ENCODE peak calls at places on chromosomes 5 and 9, in four cellular contexts. S is NCI-H446 treated with DMSO at 0.1 percent for 48 hours, N is kidney tubule cell, O is HFF-Myc. Y is an unnamed sample.
A peak's percentile ranks its signal among the peaks of the same experiment; 100 is the strongest.

GRCh38 chr5:13921573-13921972 is 22.9 kb downstream of the DNAH5 start:
- DNase-seq in S (no peak), N (peak; percentile 81), O (no peak), Y (peak; percentile 67)

GRCh38 chr9:107691649-107692048 is 202.1 kb upstream of the KLF4 start:
- DNase-seq in S (no peak), N (no peak), O (no peak), Y (no peak)

GRCh38 chr5:174384509-174384947 is 339.0 kb downstream of the NSG2 start:
- DNase-seq in S (no peak), N (no peak), O (peak; percentile 86), Y (peak; percentile 79)

GRCh38 chr5:67299317-67299716 is 102.7 kb upstream of the CD180 start:
- DNase-seq in S (no peak), N (peak; percentile 30), O (no peak), Y (peak; percentile 13)

GRCh38 chr9:87194471-87194870 is 247.2 kb upstream of the GAS1 start:
- DNase-seq in S (no peak), N (peak; percentile 94), O (peak; percentile 51), Y (peak; percentile 92)

GRCh38 chr5:170420809-170421412 is 31.7 kb upstream of the KCNMB1 start:
- DNase-seq in S (peak; percentile 31), N (peak; percentile 61), O (peak; percentile 41), Y (peak; percentile 67)

GRCh38 chr9:122097679-122098315 is 4.7 kb upstream of the TTLL11 start:
- DNase-seq in S (no peak), N (no peak), O (no peak), Y (no peak)

GRCh38 chr9:33924978-33925797 is 108.2 kb downstream of the UBE2R2 start:
- DNase-seq in S (no peak), N (peak; percentile 57), O (no peak), Y (peak; percentile 54)

GRCh38 chr5:122751293-122751753 is 23.6 kb upstream of the SNX2 start:
- DNase-seq in S (no peak), N (peak; percentile 65), O (no peak), Y (peak; percentile 17)

GRCh38 chr9:132882616-132883015 is 3.9 kb downstream of the SPACA9 start:
- DNase-seq in S (no peak), N (no peak), O (no peak), Y (no peak)

GRCh38 chr9:126829035-126829434 is 24.2 kb downstream of the ZBTB43 start:
- DNase-seq in S (no peak), N (no peak), O (no peak), Y (peak; percentile 11)

GRCh38 chr5:31385774-31386537 is 145.9 kb downstream of the DROSHA start:
- DNase-seq in S (no peak), N (peak; percentile 30), O (no peak), Y (peak; percentile 42)

GRCh38 chr5:34736445-34737119 is 80.5 kb downstream of the RAI14 start:
- DNase-seq in S (no peak), N (peak; percentile 82), O (no peak), Y (peak; percentile 56)

GRCh38 chr5:2149196-2149541 is 266.4 kb upstream of the IRX4 start:
- DNase-seq in S (no peak), N (peak; percentile 60), O (no peak), Y (no peak)

GRCh38 chr5:145521066-145521465 is 314.1 kb downstream of the PRELID2 start:
- DNase-seq in S (peak; percentile 59), N (no peak), O (no peak), Y (no peak)

GRCh38 chr5:133401731-133402347 is 210.5 kb downstream of the FSTL4 start:
- DNase-seq in S (no peak), N (no peak), O (no peak), Y (no peak)

GRCh38 chr5:179930788-179931473 is 23.2 kb upstream of the TBC1D9B start:
- DNase-seq in S (no peak), N (no peak), O (no peak), Y (no peak)

GRCh38 chr9:84953797-84954695 is 284.5 kb downstream of the NTRK2 start:
- DNase-seq in S (no peak), N (peak; percentile 74), O (peak; percentile 26), Y (peak; percentile 1)

GRCh38 chr9:30851600-30851999 is 1532.8 kb upstream of the ACO1 start:
- DNase-seq in S (no peak), N (no peak), O (no peak), Y (no peak)